ENCODE peak calls at places on chromosomes 5 and 9, in nine cellular contexts. One of them, this sample, is unnamed.

GRCh38 chr5:8650197-8650596 is 781.2 kb downstream of the MTRR start:
- DNase-seq in thoracic aorta: no peak
- DNase-seq in kidney epithelial cell: no peak
- DNase-seq in aorta: no peak
- DNase-seq in fibroblast of the aortic adventitia: no peak
- DNase-seq in heart left ventricle: no peak
- DNase-seq in fibroblast of pulmonary artery: no peak
- DNase-seq in H7: no peak
- DNase-seq in esophagus muscularis mucosa: no peak
- DNase-seq in this sample: no peak

GRCh38 chr9:136556166-136556565 is 10.3 kb upstream of the NOTCH1 start:
- DNase-seq in fibroblast of pulmonary artery: no peak
- DNase-seq in H7: no peak
- DNase-seq in esophagus muscularis mucosa: no peak
- DNase-seq in kidney epithelial cell: no peak
- DNase-seq in fibroblast of the aortic adventitia: no peak
- DNase-seq in heart left ventricle: no peak
- DNase-seq in aorta: no peak
- DNase-seq in thoracic aorta: no peak
- DNase-seq in this sample: no peak

GRCh38 chr5:150637245-150638052 is 3.0 kb upstream of the SYNPO start:
- DNase-seq in heart left ventricle: no peak
- DNase-seq in H7: peak; percentile 83
- DNase-seq in esophagus muscularis mucosa: no peak
- DNase-seq in thoracic aorta: no peak
- DNase-seq in aorta: peak; percentile 73
- DNase-seq in fibroblast of the aortic adventitia: peak; percentile 81
- DNase-seq in kidney epithelial cell: peak; percentile 71
- DNase-seq in fibroblast of pulmonary artery: peak; percentile 89
- DNase-seq in this sample: no peak

GRCh38 chr9:79012561-79012960 is 559.2 kb upstream of the TLE4 start:
- DNase-seq in esophagus muscularis mucosa: no peak
- DNase-seq in thoracic aorta: no peak
- DNase-seq in fibroblast of the aortic adventitia: no peak
- DNase-seq in aorta: no peak
- DNase-seq in fibroblast of pulmonary artery: peak; percentile 35
- DNase-seq in kidney epithelial cell: no peak
- DNase-seq in H7: no peak
- DNase-seq in heart left ventricle: no peak
- DNase-seq in this sample: no peak

GRCh38 chr5:168002116-168002515 is 289.3 kb upstream of the WWC1 start:
- DNase-seq in thoracic aorta: no peak
- DNase-seq in heart left ventricle: no peak
- DNase-seq in esophagus muscularis mucosa: no peak
- DNase-seq in aorta: no peak
- DNase-seq in kidney epithelial cell: no peak
- DNase-seq in fibroblast of the aortic adventitia: no peak
- DNase-seq in fibroblast of pulmonary artery: no peak
- DNase-seq in H7: no peak
- DNase-seq in this sample: no peak

GRCh38 chr5:53164478-53165165 is 55.1 kb upstream of the MOCS2 start:
- DNase-seq in thoracic aorta: no peak
- DNase-seq in kidney epithelial cell: no peak
- DNase-seq in esophagus muscularis mucosa: no peak
- DNase-seq in H7: no peak
- DNase-seq in fibroblast of the aortic adventitia: no peak
- DNase-seq in aorta: no peak
- DNase-seq in heart left ventricle: no peak
- DNase-seq in fibroblast of pulmonary artery: no peak
- DNase-seq in this sample: no peak

GRCh38 chr5:10246761-10247160 is 2.9 kb downstream of the ATPSCKMT start:
- DNase-seq in kidney epithelial cell: no peak
- DNase-seq in aorta: no peak
- DNase-seq in thoracic aorta: no peak
- DNase-seq in esophagus muscularis mucosa: no peak
- DNase-seq in heart left ventricle: no peak
- DNase-seq in fibroblast of pulmonary artery: no peak
- DNase-seq in fibroblast of the aortic adventitia: no peak
- DNase-seq in H7: no peak
- DNase-seq in this sample: no peak

GRCh38 chr5:139294372-139295165 is 1.0 kb downstream of the MATR3 start:
- DNase-seq in fibroblast of the aortic adventitia: peak; percentile 77
- DNase-seq in H7: peak; percentile 61
- DNase-seq in fibroblast of pulmonary artery: peak; percentile 81
- DNase-seq in kidney epithelial cell: no peak
- DNase-seq in esophagus muscularis mucosa: peak; percentile 94
- DNase-seq in thoracic aorta: peak; percentile 51
- DNase-seq in heart left ventricle: peak; percentile 83
- DNase-seq in aorta: peak; percentile 92
- DNase-seq in this sample: peak; percentile 83

GRCh38 chr5:674630-675011 is 18.5 kb downstream of the TPPP start:
- DNase-seq in thoracic aorta: no peak
- DNase-seq in fibroblast of pulmonary artery: no peak
- DNase-seq in H7: no peak
- DNase-seq in heart left ventricle: no peak
- DNase-seq in fibroblast of the aortic adventitia: no peak
- DNase-seq in aorta: no peak
- DNase-seq in kidney epithelial cell: no peak
- DNase-seq in esophagus muscularis mucosa: no peak
- DNase-seq in this sample: peak; percentile 46

GRCh38 chr9:19138084-19138483 is 10.8 kb upstream of the PLIN2 start:
- DNase-seq in H7: no peak
- DNase-seq in heart left ventricle: no peak
- DNase-seq in fibroblast of the aortic adventitia: no peak
- DNase-seq in fibroblast of pulmonary artery: no peak
- DNase-seq in thoracic aorta: no peak
- DNase-seq in aorta: no peak
- DNase-seq in esophagus muscularis mucosa: no peak
- DNase-seq in kidney epithelial cell: no peak
- DNase-seq in this sample: no peak

GRCh38 chr9:9112001-9112725 is 1312.6 kb upstream of the DMAC1 start:
- DNase-seq in kidney epithelial cell: no peak
- DNase-seq in thoracic aorta: no peak
- DNase-seq in esophagus muscularis mucosa: no peak
- DNase-seq in fibroblast of pulmonary artery: no peak
- DNase-seq in aorta: no peak
- DNase-seq in heart left ventricle: no peak
- DNase-seq in fibroblast of the aortic adventitia: no peak
- DNase-seq in H7: no peak
- DNase-seq in this sample: no peak

GRCh38 chr9:135128035-135128670 is 40.7 kb downstream of the OLFM1 start:
- DNase-seq in kidney epithelial cell: no peak
- DNase-seq in thoracic aorta: no peak
- DNase-seq in heart left ventricle: no peak
- DNase-seq in fibroblast of the aortic adventitia: no peak
- DNase-seq in fibroblast of pulmonary artery: no peak
- DNase-seq in H7: no peak
- DNase-seq in esophagus muscularis mucosa: no peak
- DNase-seq in aorta: no peak
- DNase-seq in this sample: no peak

GRCh38 chr5:180116077-180116375 is 44.5 kb upstream of the RNF130 start:
- DNase-seq in heart left ventricle: no peak
- DNase-seq in aorta: peak; percentile 27
- DNase-seq in esophagus muscularis mucosa: no peak
- DNase-seq in H7: peak; percentile 63
- DNase-seq in fibroblast of the aortic adventitia: no peak
- DNase-seq in fibroblast of pulmonary artery: no peak
- DNase-seq in kidney epithelial cell: no peak
- DNase-seq in thoracic aorta: no peak
- DNase-seq in this sample: no peak

GRCh38 chr5:149581931-149582768 is 852 bp downstream of the ARHGEF37 start:
- DNase-seq in kidney epithelial cell: no peak
- DNase-seq in thoracic aorta: no peak
- DNase-seq in fibroblast of pulmonary artery: peak; percentile 64
- DNase-seq in fibroblast of the aortic adventitia: peak; percentile 43
- DNase-seq in H7: peak; percentile 65
- DNase-seq in heart left ventricle: no peak
- DNase-seq in esophagus muscularis mucosa: no peak
- DNase-seq in aorta: no peak
- DNase-seq in this sample: peak; percentile 64

GRCh38 chr9:110977259-110977709 is 61.0 kb downstream of the LPAR1 start:
- DNase-seq in fibroblast of pulmonary artery: peak; percentile 76
- DNase-seq in aorta: no peak
- DNase-seq in fibroblast of the aortic adventitia: peak; percentile 87
- DNase-seq in heart left ventricle: no peak
- DNase-seq in kidney epithelial cell: no peak
- DNase-seq in thoracic aorta: no peak
- DNase-seq in H7: no peak
- DNase-seq in esophagus muscularis mucosa: no peak
- DNase-seq in this sample: no peak

GRCh38 chr5:132825165-132825823 is 5.2 kb downstream of the SHROOM1 start:
- DNase-seq in fibroblast of the aortic adventitia: no peak
- DNase-seq in H7: peak; percentile 88
- DNase-seq in aorta: no peak
- DNase-seq in fibroblast of pulmonary artery: no peak
- DNase-seq in kidney epithelial cell: no peak
- DNase-seq in esophagus muscularis mucosa: no peak
- DNase-seq in thoracic aorta: no peak
- DNase-seq in heart left ventricle: no peak
- DNase-seq in this sample: no peak

GRCh38 chr5:106312360-106312759 is 1358.4 kb downstream of the EFNA5 start:
- DNase-seq in fibroblast of the aortic adventitia: peak; percentile 18
- DNase-seq in thoracic aorta: no peak
- DNase-seq in kidney epithelial cell: no peak
- DNase-seq in heart left ventricle: no peak
- DNase-seq in aorta: no peak
- DNase-seq in esophagus muscularis mucosa: no peak
- DNase-seq in fibroblast of pulmonary artery: peak; percentile 21
- DNase-seq in H7: no peak
- DNase-seq in this sample: no peak

GRCh38 chr5:103422756-103423155 is 139.8 kb downstream of the NUDT12 start:
- DNase-seq in fibroblast of the aortic adventitia: no peak
- DNase-seq in heart left ventricle: no peak
- DNase-seq in fibroblast of pulmonary artery: no peak
- DNase-seq in kidney epithelial cell: no peak
- DNase-seq in aorta: no peak
- DNase-seq in thoracic aorta: no peak
- DNase-seq in esophagus muscularis mucosa: no peak
- DNase-seq in H7: no peak
- DNase-seq in this sample: no peak

GRCh38 chr9:526904-527591 is 312.4 kb downstream of the DOCK8 start:
- DNase-seq in esophagus muscularis mucosa: no peak
- DNase-seq in aorta: no peak
- DNase-seq in fibroblast of the aortic adventitia: no peak
- DNase-seq in kidney epithelial cell: no peak
- DNase-seq in thoracic aorta: no peak
- DNase-seq in H7: no peak
- DNase-seq in fibroblast of pulmonary artery: no peak
- DNase-seq in heart left ventricle: no peak
- DNase-seq in this sample: no peak

GRCh38 chr5:141330299-141331080 is at the start of gene PCDHGA1:
- DNase-seq in esophagus muscularis mucosa: no peak
- DNase-seq in H7: no peak
- DNase-seq in fibroblast of pulmonary artery: peak; percentile 71
- DNase-seq in fibroblast of the aortic adventitia: peak; percentile 70
- DNase-seq in kidney epithelial cell: no peak
- DNase-seq in heart left ventricle: peak; percentile 47
- DNase-seq in thoracic aorta: no peak
- DNase-seq in aorta: no peak
- DNase-seq in this sample: peak; percentile 25
- H3K4me3 ChIP-seq in esophagus muscularis mucosa: no peak within 1 kb of the TSS
- H3K4me3 ChIP-seq in H7: no peak within 1 kb of the TSS
- H3K4me3 ChIP-seq in fibroblast of pulmonary artery: peak within 1 kb of the TSS; percentile 55
- H3K4me3 ChIP-seq in fibroblast of the aortic adventitia: peak within 1 kb of the TSS; percentile 49
- H3K4me3 ChIP-seq in kidney epithelial cell: no peak within 1 kb of the TSS
- H3K4me3 ChIP-seq in heart left ventricle: peak within 1 kb of the TSS; percentile 27
- H3K4me3 ChIP-seq in thoracic aorta: peak within 1 kb of the TSS; percentile 14
- H3K4me3 ChIP-seq in aorta: no peak within 1 kb of the TSS
- H3K4me3 ChIP-seq in this sample: no peak within 1 kb of the TSS

GRCh38 chr9:21031818-21032203 is 371 bp upstream of the HACD4 start:
- DNase-seq in H7: no peak
- DNase-seq in kidney epithelial cell: no peak
- DNase-seq in esophagus muscularis mucosa: no peak
- DNase-seq in heart left ventricle: peak; percentile 22
- DNase-seq in thoracic aorta: no peak
- DNase-seq in aorta: peak; percentile 70
- DNase-seq in fibroblast of pulmonary artery: no peak
- DNase-seq in fibroblast of the aortic adventitia: no peak
- DNase-seq in this sample: no peak
- H3K4me3 ChIP-seq in H7: peak overlapping the region; percentile 45
- H3K4me3 ChIP-seq in kidney epithelial cell: peak overlapping the region; percentile 33
- H3K4me3 ChIP-seq in esophagus muscularis mucosa: peak overlapping the region; percentile 74
- H3K4me3 ChIP-seq in heart left ventricle: peak overlapping the region; percentile 73
- H3K4me3 ChIP-seq in thoracic aorta: peak overlapping the region; percentile 81
- H3K4me3 ChIP-seq in aorta: peak overlapping the region; percentile 15
- H3K4me3 ChIP-seq in fibroblast of pulmonary artery: peak overlapping the region; percentile 44
- H3K4me3 ChIP-seq in fibroblast of the aortic adventitia: peak overlapping the region; percentile 63
- H3K4me3 ChIP-seq in this sample: peak overlapping the region; percentile 65

GRCh38 chr9:95009459-95009858 is 283.0 kb downstream of the AOPEP start:
- DNase-seq in fibroblast of pulmonary artery: no peak
- DNase-seq in H7: no peak
- DNase-seq in kidney epithelial cell: no peak
- DNase-seq in heart left ventricle: no peak
- DNase-seq in fibroblast of the aortic adventitia: peak; percentile 37
- DNase-seq in aorta: no peak
- DNase-seq in esophagus muscularis mucosa: no peak
- DNase-seq in thoracic aorta: no peak
- DNase-seq in this sample: no peak

GRCh38 chr9:95005276-95006141 is 279.0 kb downstream of the AOPEP start:
- DNase-seq in thoracic aorta: no peak
- DNase-seq in fibroblast of pulmonary artery: no peak
- DNase-seq in heart left ventricle: no peak
- DNase-seq in esophagus muscularis mucosa: no peak
- DNase-seq in H7: peak; percentile 58
- DNase-seq in kidney epithelial cell: no peak
- DNase-seq in fibroblast of the aortic adventitia: peak; percentile 40
- DNase-seq in aorta: no peak
- DNase-seq in this sample: no peak

GRCh38 chr9:95004452-95005275 is 278.2 kb downstream of the AOPEP start:
- DNase-seq in heart left ventricle: peak; percentile 82
- DNase-seq in aorta: peak; percentile 86
- DNase-seq in kidney epithelial cell: no peak
- DNase-seq in thoracic aorta: no peak
- DNase-seq in fibroblast of the aortic adventitia: no peak
- DNase-seq in fibroblast of pulmonary artery: no peak
- DNase-seq in H7: peak; percentile 89
- DNase-seq in esophagus muscularis mucosa: no peak
- DNase-seq in this sample: peak; percentile 73

GRCh38 chr9:95008151-95008771 is 281.8 kb downstream of the AOPEP start:
- DNase-seq in fibroblast of pulmonary artery: no peak
- DNase-seq in kidney epithelial cell: no peak
- DNase-seq in H7: peak; percentile 25
- DNase-seq in heart left ventricle: no peak
- DNase-seq in esophagus muscularis mucosa: no peak
- DNase-seq in aorta: no peak
- DNase-seq in thoracic aorta: no peak
- DNase-seq in fibroblast of the aortic adventitia: peak; percentile 43
- DNase-seq in this sample: no peak

GRCh38 chr9:95007470-95007869 is 281.0 kb downstream of the AOPEP start:
- DNase-seq in kidney epithelial cell: no peak
- DNase-seq in aorta: no peak
- DNase-seq in heart left ventricle: no peak
- DNase-seq in esophagus muscularis mucosa: no peak
- DNase-seq in H7: no peak
- DNase-seq in thoracic aorta: no peak
- DNase-seq in fibroblast of the aortic adventitia: peak; percentile 73
- DNase-seq in fibroblast of pulmonary artery: no peak
- DNase-seq in this sample: no peak
- H3K4me3 ChIP-seq in kidney epithelial cell: peak overlapping the region; percentile 62
- H3K4me3 ChIP-seq in aorta: peak overlapping the region; percentile 73
- H3K4me3 ChIP-seq in heart left ventricle: peak overlapping the region; percentile 75
- H3K4me3 ChIP-seq in esophagus muscularis mucosa: peak overlapping the region; percentile 93
- H3K4me3 ChIP-seq in H7: no peak overlapping the region
- H3K4me3 ChIP-seq in thoracic aorta: peak overlapping the region; percentile 85
- H3K4me3 ChIP-seq in fibroblast of the aortic adventitia: peak overlapping the region; percentile 83
- H3K4me3 ChIP-seq in fibroblast of pulmonary artery: peak overlapping the region; percentile 82
- H3K4me3 ChIP-seq in this sample: peak overlapping the region; percentile 92

GRCh38 chr5:170296935-170297588 is 515 bp downstream of the LCP2 start:
- DNase-seq in aorta: no peak
- DNase-seq in thoracic aorta: no peak
- DNase-seq in H7: no peak
- DNase-seq in heart left ventricle: no peak
- DNase-seq in esophagus muscularis mucosa: no peak
- DNase-seq in fibroblast of pulmonary artery: no peak
- DNase-seq in fibroblast of the aortic adventitia: no peak
- DNase-seq in kidney epithelial cell: no peak
- DNase-seq in this sample: no peak
- H3K4me3 ChIP-seq in aorta: no peak overlapping the region
- H3K4me3 ChIP-seq in thoracic aorta: peak overlapping the region; percentile 69
- H3K4me3 ChIP-seq in H7: no peak overlapping the region
- H3K4me3 ChIP-seq in heart left ventricle: peak overlapping the region; percentile 80
- H3K4me3 ChIP-seq in esophagus muscularis mucosa: peak overlapping the region; percentile 47
- H3K4me3 ChIP-seq in fibroblast of pulmonary artery: no peak overlapping the region
- H3K4me3 ChIP-seq in fibroblast of the aortic adventitia: no peak overlapping the region
- H3K4me3 ChIP-seq in kidney epithelial cell: no peak overlapping the region
- H3K4me3 ChIP-seq in this sample: peak overlapping the region; percentile 57

This sample was measured in Peyer's patch.